ENCODE peak calls at places on chromosome 16, in nine cellular contexts. F, G, L, D, V, J, Y, E and U are unnamed samples.

GRCh38 chr16:2817496-2818277 is 650 bp downstream of the PRSS21 start:
- DNase-seq in F (no peak), G (no peak), L (no peak), D (peak; percentile 48), V (no peak), J (no peak), Y (no peak), E (peak; percentile 6), U (no peak)

GRCh38 chr16:23754594-23755483 is at the start of gene CHP2:
- DNase-seq in F (no peak), G (no peak), L (no peak), D (peak; percentile 53), V (peak; percentile 57), J (peak; percentile 21), Y (no peak), E (peak; percentile 86), U (no peak)

GRCh38 chr16:61412562-61412961 is 623.7 kb downstream of the CDH8 start:
- DNase-seq in F (no peak), G (no peak), L (no peak), D (no peak), V (no peak), J (no peak), Y (no peak), E (no peak), U (no peak)

GRCh38 chr16:24163935-24164334 is 92.2 kb upstream of the CACNG3 start:
- DNase-seq in F (no peak), G (no peak), L (no peak), D (no peak), V (no peak), J (no peak), Y (no peak), E (no peak), U (no peak)

GRCh38 chr16:25838724-25839186 is 147.0 kb downstream of the HS3ST4 start:
- DNase-seq in F (peak; percentile 43), G (peak; percentile 40), L (no peak), D (no peak), V (no peak), J (no peak), Y (peak; percentile 37), E (peak; percentile 7), U (no peak)

GRCh38 chr16:8848939-8849391 is 19.8 kb downstream of the CARHSP1 start:
- DNase-seq in F (no peak), G (no peak), L (no peak), D (no peak), V (peak; percentile 15), J (no peak), Y (peak; percentile 46), E (no peak), U (peak; percentile 86)

GRCh38 chr16:81694494-81695285 is 84.4 kb upstream of the PLCG2 start:
- DNase-seq in F (peak; percentile 92), G (peak; percentile 84), L (no peak), D (no peak), V (no peak), J (no peak), Y (peak; percentile 24), E (no peak), U (no peak)

GRCh38 chr16:69105501-69106361 is at the start of gene HAS3:
- DNase-seq in F (peak; percentile 69), G (peak; percentile 42), L (peak; percentile 71), D (no peak), V (peak; percentile 75), J (no peak), Y (peak; percentile 44), E (peak; percentile 75), U (peak; percentile 54)

GRCh38 chr16:85447657-85448313 is 165.3 kb upstream of the GSE1 start:
- DNase-seq in F (no peak), G (no peak), L (no peak), D (no peak), V (no peak), J (no peak), Y (no peak), E (no peak), U (no peak)

GRCh38 chr16:85449885-85450245 is 163.3 kb upstream of the GSE1 start:
- DNase-seq in F (no peak), G (peak; percentile 55), L (no peak), D (no peak), V (no peak), J (no peak), Y (no peak), E (no peak), U (no peak)

GRCh38 chr16:85446846-85447656 is 166.1 kb upstream of the GSE1 start:
- DNase-seq in F (no peak), G (no peak), L (no peak), D (no peak), V (no peak), J (no peak), Y (no peak), E (peak; percentile 67), U (no peak)

GRCh38 chr16:85449195-85449884 is 163.8 kb upstream of the GSE1 start:
- DNase-seq in F (no peak), G (no peak), L (no peak), D (no peak), V (no peak), J (no peak), Y (no peak), E (no peak), U (no peak)

DNA sequence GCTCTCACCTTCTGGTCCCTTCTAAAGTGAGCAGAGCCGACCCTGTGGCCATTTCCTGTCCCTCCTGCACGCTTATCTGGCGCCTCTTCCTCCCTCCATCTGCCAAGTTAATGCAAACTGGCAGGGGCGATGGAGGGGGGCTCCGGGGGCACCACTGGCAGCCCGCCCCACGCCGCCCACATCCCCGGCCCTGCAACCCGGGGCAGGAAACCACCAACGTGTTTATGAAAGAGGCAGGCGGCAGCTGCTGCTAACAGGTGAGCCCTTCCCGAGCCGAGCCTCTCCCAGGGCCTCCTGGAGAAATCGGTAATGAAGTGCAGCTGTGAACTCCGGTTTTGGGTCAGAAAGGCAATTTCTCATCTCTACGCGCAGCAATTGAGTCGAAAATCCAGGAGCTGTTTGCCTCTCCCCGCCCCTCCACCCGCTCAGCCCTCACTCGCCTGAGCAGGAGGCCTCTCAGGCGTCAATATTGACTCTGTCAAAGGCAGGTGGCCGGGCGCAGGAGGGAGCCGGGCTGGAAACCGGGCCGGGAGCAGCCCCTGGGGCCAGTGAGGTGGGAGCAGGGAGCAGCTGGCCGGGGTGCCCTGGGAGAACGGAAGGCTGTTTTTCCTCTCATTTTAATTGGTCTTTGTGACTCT is 164.4 kb upstream of the GSE1 start:
- DNase-seq in F (no peak), G (peak; percentile 88), L (no peak), D (peak; percentile 78), V (no peak), J (no peak), Y (no peak), E (peak; percentile 71), U (no peak)
- H3K27ac ChIP-seq in F (no peak overlapping the region), G (peak overlapping the region; percentile 94), L (no peak overlapping the region), D (peak overlapping the region; percentile 76), V (no peak overlapping the region), J (peak overlapping the region; percentile 72), Y (no peak overlapping the region), E (peak overlapping the region; percentile 72), U (no peak overlapping the region)

DNA sequence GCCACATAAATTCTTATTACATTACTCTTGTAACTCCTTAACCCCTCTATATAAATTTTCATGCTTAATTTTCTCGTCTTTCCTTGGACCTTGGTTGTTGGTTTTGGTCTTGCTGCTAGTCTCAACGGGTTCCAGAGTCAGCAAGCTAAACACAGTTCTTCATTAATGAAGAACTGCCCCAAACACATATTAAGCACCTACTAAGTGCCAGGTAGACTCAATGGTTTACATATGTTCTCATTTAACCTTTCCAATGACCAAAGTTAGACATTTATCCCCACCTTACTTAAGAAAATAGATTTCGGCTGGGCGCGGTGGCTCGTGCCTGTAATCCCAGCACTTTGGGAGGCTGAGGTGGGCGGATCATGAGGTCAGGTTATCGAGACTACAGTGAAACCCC is 15.0 kb downstream of the SIAH1 start:
- DNase-seq in F (no peak), G (no peak), L (no peak), D (no peak), V (no peak), J (no peak), Y (no peak), E (no peak), U (no peak)
- H3K4me1 ChIP-seq in F (peaks cover 12% of the 10 kb centered on the region), G (peaks cover 5% of the 10 kb centered on the region), L (peaks cover 46% of the 10 kb centered on the region), D (peaks cover 32% of the 10 kb centered on the region), V (peaks cover 10% of the 10 kb centered on the region), J (peaks cover 79% of the 10 kb centered on the region), Y (peaks cover 25% of the 10 kb centered on the region), E (peaks cover 15% of the 10 kb centered on the region), U (peaks cover 26% of the 10 kb centered on the region)

GRCh38 chr16:50331570-50331969 is 37.2 kb downstream of the BRD7 start:
- DNase-seq in F (no peak), G (no peak), L (no peak), D (no peak), V (no peak), J (no peak), Y (no peak), E (no peak), U (no peak)

GRCh38 chr16:50332599-50332998 is 36.2 kb downstream of the BRD7 start:
- DNase-seq in F (no peak), G (no peak), L (no peak), D (no peak), V (no peak), J (no peak), Y (no peak), E (no peak), U (no peak)

GRCh38 chr16:50336884-50337283 is 31.9 kb downstream of the BRD7 start:
- DNase-seq in F (no peak), G (no peak), L (no peak), D (no peak), V (no peak), J (no peak), Y (no peak), E (no peak), U (no peak)

GRCh38 chr16:50335198-50335958 is 33.4 kb downstream of the BRD7 start:
- DNase-seq in F (no peak), G (no peak), L (no peak), D (no peak), V (no peak), J (no peak), Y (no peak), E (no peak), U (no peak)

DNA sequence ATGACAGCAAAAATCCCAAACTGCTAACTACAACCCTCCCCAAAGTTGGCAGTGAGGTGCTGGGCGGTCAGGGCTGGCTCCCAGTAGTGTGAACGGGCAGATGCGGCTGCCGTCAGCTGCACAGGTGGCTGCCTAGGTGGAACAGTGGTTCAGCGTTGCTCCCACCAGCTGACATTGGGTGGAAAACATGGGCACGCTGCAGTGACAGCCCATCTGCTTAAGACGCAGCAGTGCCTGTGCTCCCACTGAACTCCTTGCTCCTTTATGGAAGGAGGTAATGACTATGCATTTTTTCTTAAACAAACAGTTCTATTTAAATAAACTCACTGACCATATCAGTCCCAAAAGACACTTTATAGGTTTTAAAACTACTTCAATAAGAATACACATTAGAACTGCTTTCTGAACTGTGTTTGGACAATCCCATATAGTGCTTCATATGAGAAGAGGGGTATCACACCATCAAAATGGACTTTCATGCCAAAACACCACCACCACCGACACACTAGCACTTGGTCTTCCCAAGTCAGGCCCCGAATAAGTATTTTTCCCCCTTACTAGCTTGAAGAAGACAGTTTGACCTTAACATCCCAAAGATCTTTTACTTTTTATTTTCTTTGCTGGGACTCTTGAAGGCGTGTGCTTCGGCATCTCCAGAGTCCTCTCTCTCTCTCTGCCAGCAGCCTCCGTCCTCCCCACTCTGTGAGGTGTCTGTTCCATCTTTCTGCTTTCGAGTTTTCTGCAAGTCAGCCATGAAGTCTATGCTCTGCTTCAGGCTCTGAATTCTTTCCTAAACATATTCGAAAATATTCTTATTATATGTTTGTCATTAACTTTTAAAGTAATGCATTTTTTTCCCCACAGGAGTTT is 34.4 kb downstream of the BRD7 start:
- DNase-seq in F (no peak), G (no peak), L (no peak), D (no peak), V (no peak), J (no peak), Y (no peak), E (no peak), U (no peak)
- H3K27ac ChIP-seq in F (no peak overlapping the region), G (no peak overlapping the region), L (no peak overlapping the region), D (no peak overlapping the region), V (no peak overlapping the region), J (no peak overlapping the region), Y (no peak overlapping the region), E (no peak overlapping the region), U (no peak overlapping the region)

GRCh38 chr16:22214893-22215292 is 8.8 kb downstream of the EEF2K start:
- DNase-seq in F (no peak), G (no peak), L (no peak), D (no peak), V (no peak), J (no peak), Y (no peak), E (no peak), U (no peak)

GRCh38 chr16:22214402-22214801 is 8.3 kb downstream of the EEF2K start:
- DNase-seq in F (no peak), G (no peak), L (no peak), D (no peak), V (no peak), J (no peak), Y (no peak), E (no peak), U (no peak)

GRCh38 chr16:22216191-22216831 is 10.2 kb downstream of the EEF2K start:
- DNase-seq in F (no peak), G (no peak), L (no peak), D (no peak), V (no peak), J (no peak), Y (peak; percentile 43), E (no peak), U (no peak)

GRCh38 chr16:22213236-22213635 is 7.2 kb downstream of the EEF2K start:
- DNase-seq in F (no peak), G (no peak), L (no peak), D (no peak), V (no peak), J (no peak), Y (no peak), E (no peak), U (no peak)

GRCh38 chr16:22213801-22214200 is 7.7 kb downstream of the EEF2K start:
- DNase-seq in F (no peak), G (no peak), L (no peak), D (no peak), V (no peak), J (no peak), Y (no peak), E (no peak), U (no peak)
- H3K4me1 ChIP-seq in F (peaks cover 2% of the 10 kb centered on the region), G (no peaks in the 10 kb centered on the region), L (peaks cover 9% of the 10 kb centered on the region), D (no peaks in the 10 kb centered on the region), V (peaks cover 11% of the 10 kb centered on the region), J (peaks cover 72% of the 10 kb centered on the region), Y (peaks cover 17% of the 10 kb centered on the region), E (peaks cover 33% of the 10 kb centered on the region), U (peaks cover 7% of the 10 kb centered on the region)